ENCODE peak calls at places on chromosomes 7 and 10, in nine cellular contexts. S, E, D, C, X, O, N, Y and P are unnamed samples.

GRCh38 chr10:128373071-128373749 is 247.0 kb upstream of the MKI67 start:
- DNase-seq in S (no peak), X (no peak), N (no peak), C (no peak), O (no peak), D (no peak), Y (no peak), E (no peak), P (no peak)

GRCh38 chr7:130875265-130875741 is 141.3 kb upstream of the KLF14 start:
- DNase-seq in D (no peak), Y (peak), N (no peak), E (peak), S (no peak), C (peak), X (peak), O (peak), P (no peak)

GRCh38 chr10:72043016-72043834 is 45.1 kb downstream of the SPOCK2 start:
- DNase-seq in N (no peak), E (no peak), Y (no peak), S (no peak), X (no peak), C (no peak), O (no peak), D (no peak), P (no peak)

GRCh38 chr10:6669269-6669859 is 89.3 kb upstream of the PRKCQ start:
- DNase-seq in C (no peak), N (no peak), S (peak), D (peak), O (no peak), E (peak), X (no peak), Y (peak), P (no peak)

GRCh38 chr10:95675403-95676116 is 18.2 kb downstream of the TCTN3 start:
- DNase-seq in C (no peak), N (no peak), Y (no peak), O (no peak), S (peak), D (no peak), X (no peak), E (no peak), P (no peak)

GRCh38 chr10:43774234-43774769 is 125.6 kb upstream of the ZNF32 start:
- DNase-seq in C (no peak), X (no peak), D (no peak), E (no peak), N (no peak), O (no peak), Y (no peak), S (no peak), P (no peak)

GRCh38 chr7:155807805-155808550 is 4.3 kb downstream of the SHH start:
- DNase-seq in S (no peak), E (no peak), N (no peak), D (no peak), C (no peak), X (peak), O (peak), Y (no peak), P (no peak)

GRCh38 chr10:101041252-101041761 is 10.3 kb downstream of the SFXN3 start:
- DNase-seq in C (peak), O (no peak), Y (peak), N (peak), E (peak), D (peak), S (peak), X (peak), P (no peak)

GRCh38 chr7:132677941-132678340 is 101.7 kb upstream of the PLXNA4 start:
- DNase-seq in Y (no peak), N (no peak), D (no peak), C (no peak), O (no peak), X (no peak), E (no peak), S (no peak), P (no peak)

GRCh38 chr7:105690286-105690915 is 109.1 kb upstream of the EFCAB10 start:
- DNase-seq in S (no peak), X (peak), N (no peak), D (no peak), C (no peak), E (no peak), O (no peak), Y (no peak), P (no peak)

GRCh38 chr10:131119626-131120355 is 191.7 kb downstream of the TCERG1L start:
- DNase-seq in D (no peak), C (no peak), O (no peak), X (no peak), E (no peak), Y (no peak), N (no peak), S (no peak), P (no peak)

GRCh38 chr7:55546826-55547225 is 25.5 kb downstream of the VOPP1 start:
- DNase-seq in D (peak), O (peak), Y (peak), S (peak), N (peak), E (peak), C (peak), X (no peak), P (no peak)

GRCh38 chr10:27345455-27345909 is 104.9 kb upstream of the ACBD5 start:
- DNase-seq in E (no peak), N (no peak), O (no peak), C (no peak), Y (no peak), X (no peak), D (no peak), S (no peak), P (no peak)

GRCh38 chr10:75974080-75974479 is 542.7 kb downstream of the LRMDA start:
- DNase-seq in N (no peak), C (no peak), Y (no peak), D (peak), X (no peak), E (no peak), S (peak), O (no peak), P (no peak)

GRCh38 chr10:71072146-71072819 is 140.1 kb upstream of the UNC5B start:
- DNase-seq in N (no peak), E (no peak), C (no peak), S (no peak), O (peak), X (no peak), D (no peak), Y (no peak), P (no peak)

GRCh38 chr10:70786799-70787415 is 1.7 kb upstream of the TBATA start:
- DNase-seq in D (peak), X (no peak), N (no peak), E (peak), O (no peak), Y (peak), C (no peak), S (peak), P (peak)

GRCh38 chr7:36686499-36686898 is 37.8 kb downstream of the AOAH start:
- DNase-seq in Y (peak), O (no peak), S (peak), C (no peak), X (no peak), D (peak), N (no peak), E (peak), P (no peak)

GRCh38 chr10:63767512-63767911 is 246.3 kb downstream of the REEP3 start:
- DNase-seq in N (no peak), E (peak), C (no peak), O (no peak), Y (peak), X (no peak), S (peak), D (peak), P (no peak)

GRCh38 chr7:105937411-105937810 is 25.7 kb upstream of the CDHR3 start:
- DNase-seq in N (no peak), X (no peak), O (no peak), S (no peak), C (no peak), D (no peak), E (no peak), Y (no peak), P (no peak)

GRCh38 chr10:33453081-33453850 is 118.8 kb upstream of the NRP1 start:
- DNase-seq in E (peak), D (peak), X (no peak), Y (no peak), S (peak), O (no peak), N (no peak), C (no peak), P (no peak)

GRCh38 chr7:152522551-152522950 is 86.7 kb upstream of the KMT2C start:
- DNase-seq in O (no peak), Y (peak), S (no peak), E (no peak), D (no peak), C (no peak), X (no peak), N (no peak), P (no peak)

GRCh38 chr7:96989241-96989858 is 16.0 kb upstream of the DLX6 start:
- DNase-seq in S (no peak), D (no peak), Y (no peak), C (no peak), X (peak), E (no peak), N (no peak), O (no peak), P (no peak)

GRCh38 chr7:152925412-152926147 is 166.0 kb downstream of the ACTR3B start:
- DNase-seq in D (no peak), N (no peak), C (no peak), S (no peak), X (peak), Y (no peak), O (no peak), E (no peak), P (no peak)

GRCh38 chr10:113680172-113681111 is 730 bp downstream of the CASP7 start:
- DNase-seq in X (no peak), C (peak), E (peak), O (peak), D (peak), N (peak), Y (peak), S (peak), P (no peak)

GRCh38 chr7:44477063-44477830 is 13.2 kb downstream of the NUDCD3 start:
- DNase-seq in D (peak), E (peak), X (peak), S (peak), N (peak), C (peak), O (peak), Y (peak), P (peak)

GRCh38 chr7:44473295-44473694 is 17.2 kb downstream of the NUDCD3 start:
- DNase-seq in Y (peak), S (peak), E (peak), O (no peak), X (no peak), N (no peak), D (peak), C (no peak), P (no peak)

GRCh38 chr7:44482502-44483485 is 7.7 kb downstream of the NUDCD3 start:
- DNase-seq in Y (no peak), E (no peak), N (no peak), C (no peak), X (no peak), D (no peak), S (no peak), O (no peak), P (no peak)

DNA sequence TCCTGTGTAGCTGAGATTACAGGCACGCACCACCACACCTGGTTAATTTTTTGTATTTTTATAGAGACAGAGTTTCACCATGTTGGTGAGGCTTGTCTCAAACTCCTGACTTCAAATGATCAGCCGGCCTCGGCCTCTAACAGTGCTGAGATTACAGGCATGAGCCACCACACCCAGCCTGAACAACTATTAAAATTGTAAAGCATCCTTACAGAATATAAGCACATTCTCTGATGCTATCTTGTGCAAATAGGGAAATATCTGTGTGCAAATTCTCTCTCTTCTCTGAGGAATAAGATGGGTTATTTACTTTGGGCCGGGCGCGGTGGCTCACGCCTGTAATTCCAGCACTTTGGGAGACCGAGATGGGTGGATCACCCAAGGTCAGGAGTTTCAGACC is 12.5 kb downstream of the NUDCD3 start:
- DNase-seq in E (no peak), C (no peak), O (no peak), Y (no peak), N (no peak), D (no peak), S (no peak), X (no peak), P (no peak)
- TF ChIP-seq CTCF in E (no peak), C (no peak), O (no peak), Y (no peak), N (no peak), D (no peak), S (no peak), X (no peak), P (no peak)

GRCh38 chr7:157310676-157311185 is 26.1 kb upstream of the DNAJB6 start:
- DNase-seq in O (no peak), S (peak), Y (no peak), D (peak), X (peak), E (peak), N (no peak), C (no peak), P (no peak)
- TF ChIP-seq CTCF in O (no peak), S (no peak), Y (no peak), D (no peak), X (no peak), E (no peak), N (no peak), C (no peak), P (no peak)

GRCh38 chr10:124875596-124875995 is 66.3 kb upstream of the ZRANB1 start:
- DNase-seq in C (no peak), X (no peak), N (no peak), E (peak), D (peak), O (no peak), Y (peak), S (peak), P (no peak)
- TF ChIP-seq CTCF in C (no peak), X (no peak), N (no peak), E (peak), D (no peak), O (no peak), Y (peak), S (no peak), P (no peak)

DNA sequence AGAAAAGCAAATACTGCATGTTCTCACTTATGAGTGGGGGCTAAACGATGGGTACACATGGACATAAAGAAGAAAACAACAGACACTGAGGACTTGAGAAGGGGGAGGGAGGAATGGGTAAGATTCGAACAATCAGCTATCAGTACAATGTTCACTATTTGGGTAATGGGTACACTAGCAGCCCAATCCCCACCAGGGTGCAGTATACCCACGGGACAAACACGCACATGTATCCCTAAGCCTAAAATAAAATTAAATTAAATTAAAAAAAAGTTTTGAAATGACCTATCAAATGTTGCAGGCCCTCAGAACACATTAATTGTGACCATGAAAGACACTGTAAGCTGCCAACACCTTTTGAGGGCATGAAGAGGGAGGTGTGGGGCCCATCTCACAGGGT is 316.0 kb downstream of the WDR37 start:
- DNase-seq in S (no peak), E (no peak), X (no peak), N (no peak), O (no peak), D (no peak), C (no peak), Y (no peak), P (no peak)
- TF ChIP-seq CTCF in S (no peak), E (no peak), X (peak), N (no peak), O (no peak), D (no peak), C (no peak), Y (no peak), P (no peak)

GRCh38 chr7:87217983-87218653 is 1.4 kb downstream of the TMEM243 start:
- DNase-seq in O (no peak), S (no peak), C (no peak), Y (no peak), E (no peak), D (no peak), N (no peak), X (no peak), P (no peak)

GRCh38 chr7:87220734-87221215 is 1.2 kb upstream of the TMEM243 start:
- DNase-seq in X (no peak), E (peak), S (peak), O (no peak), D (no peak), C (no peak), Y (peak), N (no peak), P (no peak)

GRCh38 chr7:87220026-87220733 is 648 bp upstream of the TMEM243 start:
- DNase-seq in N (peak), Y (peak), S (peak), X (peak), E (peak), D (peak), O (peak), C (peak), P (peak)

GRCh38 chr7:87219545-87220025 is at the start of gene TMEM243:
- DNase-seq in X (peak), S (peak), N (peak), D (peak), Y (peak), E (peak), O (peak), C (peak), P (peak)

DNA sequence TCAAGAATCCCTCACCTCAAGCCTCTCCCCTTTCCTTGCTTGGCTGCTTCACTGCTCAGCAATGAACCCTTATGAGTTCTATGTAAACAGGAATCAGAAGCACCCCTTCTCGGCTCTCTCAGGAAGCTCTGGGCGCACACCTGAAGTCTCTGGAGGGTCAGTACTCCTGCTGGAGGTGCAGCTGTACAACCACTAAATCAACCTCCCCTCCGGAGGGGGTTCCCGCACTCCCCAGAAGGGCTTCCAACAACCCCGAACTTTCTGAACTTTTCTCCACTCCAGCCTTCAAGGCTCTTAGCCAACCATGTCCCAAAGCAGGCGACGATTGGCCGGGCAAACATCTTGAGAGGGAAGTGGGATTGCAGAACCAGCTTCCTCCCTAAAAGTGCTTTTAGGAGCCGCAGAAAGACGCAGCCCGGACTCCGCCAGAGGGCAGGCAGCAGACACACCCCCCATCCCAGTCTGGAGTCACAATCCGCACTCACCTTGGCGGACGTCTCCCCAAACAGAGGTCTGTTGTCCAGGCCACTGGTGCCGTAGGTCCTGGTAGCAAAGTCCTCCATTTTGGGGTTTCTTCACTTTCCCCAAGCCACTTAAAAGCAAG is 489 bp downstream of the TMEM243 start:
- DNase-seq in D (peak), E (peak), Y (peak), O (peak), N (peak), S (peak), C (peak), X (peak), P (peak)
- TF ChIP-seq CTCF in D (no peak), E (no peak), Y (peak), O (no peak), N (no peak), S (peak), C (no peak), X (no peak), P (no peak)